ENCODE peak calls at places on chromosome 20, in nine cellular contexts. J is heart right ventricle, I is neural progenitor cell, U is GM23248, S is PC-9, G is H9, N is caudate nucleus, K is tibial nerve, O is uterus. F is an unnamed sample.

GRCh38 chr20:23937303-23938117 is 51.1 kb downstream of the GGTLC1 start:
- DNase-seq in N (peak), S (peak), G (peak), I (peak), K (peak), J (peak), O (peak), U (peak), F (peak)

GRCh38 chr20:49713779-49714712 is at the start of gene B4GALT5:
- DNase-seq in I (peak), U (peak), G (peak), J (peak), N (peak), K (peak), S (no peak), O (peak), F (no peak)

GRCh38 chr20:59305898-59306640 is 5.7 kb downstream of the EDN3 start:
- DNase-seq in N (no peak), G (no peak), J (no peak), O (no peak), I (no peak), K (no peak), S (no peak), U (no peak), F (no peak)

GRCh38 chr20:44403194-44404112 is 48.0 kb downstream of the HNF4A start:
- DNase-seq in S (no peak), J (no peak), K (no peak), O (no peak), N (no peak), I (no peak), G (no peak), U (no peak), F (no peak)

GRCh38 chr20:23120936-23121765 is 35.0 kb upstream of the CD93 start:
- DNase-seq in N (no peak), O (no peak), K (no peak), S (no peak), J (no peak), G (no peak), U (no peak), I (no peak), F (no peak)

GRCh38 chr20:44566018-44566417 is 16.4 kb upstream of the PKIG start:
- DNase-seq in I (no peak), S (peak), N (no peak), U (no peak), G (no peak), O (no peak), K (no peak), J (no peak), F (no peak)

GRCh38 chr20:12113468-12114371 is 196.0 kb downstream of the BTBD3 start:
- DNase-seq in N (no peak), U (no peak), S (peak), J (peak), G (no peak), I (no peak), O (peak), K (peak), F (no peak)

GRCh38 chr20:21235346-21235712 is 67.8 kb upstream of the XRN2 start:
- DNase-seq in N (no peak), I (peak), K (no peak), U (no peak), G (no peak), O (no peak), S (no peak), J (no peak), F (no peak)

GRCh38 chr20:37243076-37243936 is 18.3 kb downstream of the GHRH start:
- DNase-seq in G (peak), S (no peak), K (no peak), I (peak), J (no peak), N (no peak), O (no peak), U (no peak), F (no peak)

GRCh38 chr20:4441871-4442270 is 279.8 kb upstream of the PRND start:
- DNase-seq in S (no peak), U (no peak), O (no peak), I (no peak), G (no peak), J (no peak), K (no peak), N (no peak), F (no peak)

GRCh38 chr20:33791959-33792597 is 19.1 kb upstream of the CHMP4B start:
- DNase-seq in G (peak), I (peak), J (peak), O (peak), K (peak), N (no peak), S (no peak), U (peak), F (no peak)

GRCh38 chr20:23115823-23116222 is 29.7 kb upstream of the CD93 start:
- DNase-seq in K (no peak), S (no peak), N (no peak), G (no peak), U (peak), I (no peak), J (no peak), O (no peak), F (no peak)

GRCh38 chr20:34311118-34312023 is 8.2 kb upstream of the AHCY start:
- DNase-seq in I (peak), J (no peak), G (peak), S (no peak), U (peak), K (no peak), N (no peak), O (peak), F (no peak)

GRCh38 chr20:1286267-1287036 is 20.4 kb downstream of the SNPH start:
- DNase-seq in N (no peak), I (no peak), S (no peak), O (no peak), K (no peak), J (no peak), G (no peak), U (no peak), F (no peak)

GRCh38 chr20:11838076-11838636 is 79.5 kb upstream of the BTBD3 start:
- DNase-seq in S (no peak), G (no peak), U (no peak), K (no peak), I (no peak), N (no peak), O (no peak), J (no peak), F (no peak)

GRCh38 chr20:57709823-57710799 is at the start of gene PMEPA1:
- DNase-seq in O (peak), S (peak), J (peak), K (peak), I (peak), G (peak), U (peak), N (peak), F (peak)

GRCh38 chr20:33663161-33664084 is 1.3 kb downstream of the C20orf144 start:
- DNase-seq in I (peak), K (no peak), G (peak), U (peak), S (peak), N (peak), O (peak), J (peak), F (no peak)

GRCh38 chr20:32599783-32600340 is 14.7 kb upstream of the NOL4L start:
- DNase-seq in N (no peak), I (no peak), U (peak), J (no peak), S (peak), K (no peak), G (no peak), O (no peak), F (no peak)

GRCh38 chr20:20395087-20395486 is 27.2 kb downstream of the INSM1 start:
- DNase-seq in I (no peak), J (no peak), U (no peak), K (no peak), N (no peak), G (no peak), S (no peak), O (no peak), F (no peak)

GRCh38 chr20:957544-957943 is 41.4 kb upstream of the ANGPT4 start:
- DNase-seq in U (peak), O (no peak), I (peak), K (no peak), S (no peak), J (no peak), N (no peak), G (no peak), F (no peak)

GRCh38 chr20:60283281-60283680 is 325.1 kb downstream of the CDH26 start:
- DNase-seq in K (no peak), I (peak), N (no peak), J (no peak), U (no peak), G (no peak), S (no peak), O (no peak), F (no peak)

GRCh38 chr20:38203337-38204003 is 38.4 kb upstream of the TGM2 start:
- DNase-seq in K (no peak), N (peak), G (no peak), I (no peak), S (no peak), J (no peak), O (no peak), U (no peak), F (no peak)

GRCh38 chr20:11952621-11953020 is 34.9 kb downstream of the BTBD3 start:
- DNase-seq in O (no peak), N (no peak), J (no peak), K (no peak), S (no peak), G (no peak), U (peak), I (no peak), F (no peak)

GRCh38 chr20:36344517-36345132 is 38.5 kb downstream of the DLGAP4 start:
- DNase-seq in N (no peak), O (peak), G (peak), S (no peak), K (peak), I (peak), U (peak), J (peak), F (no peak)

GRCh38 chr20:49979030-49979832 is 3.5 kb upstream of the SNAI1 start:
- DNase-seq in O (peak), K (no peak), J (peak), U (peak), I (peak), N (peak), G (peak), S (peak), F (no peak)

GRCh38 chr20:57783956-57784837 is 74.4 kb upstream of the PMEPA1 start:
- DNase-seq in N (no peak), I (no peak), S (no peak), G (peak), J (no peak), K (no peak), O (no peak), U (peak), F (no peak)

GRCh38 chr20:36497856-36498255 is 43.5 kb upstream of the MYL9 start:
- DNase-seq in O (no peak), I (peak), G (no peak), N (no peak), U (no peak), K (no peak), J (peak), S (no peak), F (no peak)

DNA sequence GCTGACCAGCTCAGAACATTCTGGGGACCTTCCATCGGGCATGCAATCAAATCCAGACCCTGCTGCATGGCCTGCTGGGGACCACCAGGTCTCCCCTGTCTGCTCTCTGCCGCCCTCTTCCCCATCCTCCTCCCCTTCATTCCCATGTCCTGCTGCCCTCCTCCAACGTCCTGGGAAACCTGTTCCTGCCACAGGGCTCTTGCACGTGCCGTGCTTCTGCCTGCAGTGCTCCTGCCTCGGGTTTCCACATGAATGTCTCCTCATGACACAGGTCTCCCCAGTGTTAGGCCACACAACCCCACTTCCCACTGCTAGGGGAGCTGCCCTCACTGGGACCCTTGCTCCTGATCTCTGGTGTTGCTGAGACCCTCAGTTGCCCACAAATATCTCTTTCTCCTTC is 37.2 kb downstream of the SULF2 start:
- DNase-seq in N (no peak), S (no peak), I (no peak), O (no peak), G (no peak), U (no peak), J (no peak), K (no peak), F (no peak)
- H3K27ac ChIP-seq in N (no peak), S (peak), I (no peak), O (peak), G (no peak), U (no peak), J (peak), K (no peak), F (no peak)

DNA sequence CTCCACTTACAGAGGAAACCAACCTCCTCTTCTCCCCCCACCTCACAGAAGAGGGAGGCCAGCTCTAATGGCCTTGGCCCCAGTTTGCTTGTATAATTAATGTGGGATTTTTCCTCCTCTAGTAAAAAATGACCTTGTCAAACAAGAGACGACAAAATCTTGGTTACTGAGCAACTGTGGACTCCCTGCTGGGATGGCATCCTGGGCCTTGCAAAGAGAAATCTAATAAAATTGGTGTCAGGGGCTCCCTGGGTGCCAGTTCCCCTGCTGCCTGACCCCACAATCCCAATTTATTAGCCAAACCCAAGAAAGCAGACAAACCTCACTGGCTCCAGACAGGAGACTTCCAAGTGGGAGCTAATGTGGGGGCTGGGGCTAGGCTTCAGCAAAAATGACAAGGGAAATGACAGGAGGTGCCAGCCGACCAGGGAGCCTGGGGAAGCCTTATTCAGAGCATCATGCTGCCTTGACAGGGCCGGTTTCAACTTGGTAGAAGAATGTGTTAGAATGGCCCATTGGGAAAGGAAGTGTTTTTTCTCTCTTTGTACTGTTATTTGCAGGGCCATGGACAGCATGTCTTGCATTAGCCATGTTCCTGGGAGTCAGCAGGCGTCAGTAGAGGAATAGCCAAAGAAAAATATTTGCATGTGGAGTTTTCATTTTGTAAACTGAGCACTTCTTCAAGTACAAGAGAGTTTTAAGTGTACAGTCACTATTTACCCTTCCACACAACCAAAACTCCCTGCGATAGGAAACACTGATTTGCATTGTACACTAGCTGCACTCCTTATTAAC is 816.9 kb downstream of the DHX35 start:
- DNase-seq in K (no peak), S (no peak), G (no peak), N (no peak), I (no peak), O (no peak), U (peak), J (no peak), F (no peak)
- H3K27ac ChIP-seq in K (no peak), S (no peak), G (no peak), N (no peak), I (no peak), O (no peak), U (no peak), J (no peak), F (no peak)

DNA sequence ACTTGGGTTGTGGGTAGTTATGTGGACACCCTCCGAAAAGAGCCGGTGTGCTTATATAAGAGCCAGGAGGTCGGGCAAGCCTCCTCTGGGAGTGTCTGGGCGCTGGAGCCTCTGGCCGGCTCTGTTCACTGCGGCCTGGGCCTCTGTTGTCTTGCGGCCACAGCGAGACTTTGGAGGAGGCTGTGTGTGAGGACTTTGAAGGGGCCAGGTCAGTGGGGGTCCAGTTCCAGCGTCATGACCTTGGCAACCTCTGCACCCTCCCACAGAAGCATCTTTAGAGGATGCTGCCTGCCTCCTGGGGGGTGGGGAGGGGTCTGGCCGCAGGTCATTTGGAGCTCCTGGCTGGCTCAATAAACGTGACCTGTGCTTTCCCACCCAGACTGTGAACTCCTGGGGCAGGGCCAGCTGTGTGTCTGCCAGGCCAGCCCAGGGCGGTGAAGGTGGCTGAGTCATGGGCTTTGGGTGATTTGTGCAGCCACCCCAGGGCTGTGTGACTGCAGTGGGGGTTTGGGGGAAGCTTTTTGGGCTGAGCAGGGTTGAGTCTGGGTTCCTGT is 1.2 kb downstream of the TCEA2 start:
- DNase-seq in G (no peak), U (peak), S (peak), N (no peak), K (no peak), J (no peak), I (no peak), O (no peak), F (no peak)
- H3K27ac ChIP-seq in G (no peak), U (peak), S (peak), N (no peak), K (peak), J (peak), I (no peak), O (no peak), F (peak)

DNA sequence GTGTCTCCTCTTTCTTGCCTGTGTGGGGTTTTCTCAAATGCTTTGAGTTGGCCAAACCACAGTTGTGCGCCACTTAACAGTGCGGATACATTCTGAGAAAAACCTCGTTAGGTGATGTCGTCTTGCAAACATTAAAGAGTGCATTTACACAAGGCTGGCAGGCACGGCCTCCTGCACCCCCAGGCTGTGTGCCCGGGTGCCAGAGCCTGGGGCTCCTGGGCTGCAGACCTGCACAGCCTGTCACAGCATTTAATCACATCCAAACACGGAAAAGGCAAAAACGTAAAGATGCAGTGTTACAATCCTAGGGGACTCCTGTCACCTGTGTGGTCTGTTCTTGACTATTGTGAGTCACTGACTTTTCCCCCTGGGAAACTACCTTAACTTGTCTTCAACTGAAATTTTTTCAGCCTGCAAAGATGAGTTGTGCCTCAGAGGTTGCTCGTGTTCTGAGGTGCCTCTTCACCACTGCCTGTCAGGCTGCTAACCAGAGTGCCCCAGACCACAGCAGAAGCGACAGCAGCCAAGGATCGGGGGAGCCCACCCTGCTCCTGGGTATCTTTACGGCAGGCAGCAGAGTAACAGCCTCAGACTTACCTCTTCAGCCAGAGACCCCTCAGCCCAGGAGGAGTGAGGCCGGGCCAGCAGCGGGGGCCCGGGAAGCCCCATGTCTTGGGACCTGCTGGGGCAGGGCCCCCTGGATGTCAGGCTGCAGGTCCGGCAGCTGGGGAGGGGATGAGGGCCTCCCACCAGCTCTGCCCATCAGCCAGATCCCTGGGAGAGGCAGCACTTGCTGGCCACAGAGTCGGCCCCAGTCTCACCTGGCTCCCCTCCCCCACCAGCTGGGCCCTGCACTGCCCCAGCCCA is 683 bp upstream of the C20orf204 start:
- DNase-seq in K (no peak), S (no peak), J (no peak), G (no peak), U (no peak), N (no peak), O (no peak), I (no peak), F (no peak)
- H3K27ac ChIP-seq in K (no peak), S (no peak), J (no peak), G (no peak), U (no peak), N (no peak), O (no peak), I (no peak), F (no peak)

GRCh38 chr20:53741726-53742028 is 148.0 kb upstream of the ZNF217 start:
- DNase-seq in O (no peak), S (no peak), U (no peak), N (no peak), G (no peak), K (no peak), I (no peak), J (no peak), F (no peak)
- H3K27ac ChIP-seq in O (no peak), S (peak), U (no peak), N (no peak), G (no peak), K (no peak), I (no peak), J (no peak), F (peak)

F was measured in epithelial cell of prostate.